ENCODE peak calls at places on chromosome 16, in eight cellular contexts. O is tibial artery; H is ovary; X is small intestine; Y is astrocyte; Q is CD4-positive, alpha-beta memory T cell; I is fibroblast of lung; R is IMR-90. W is an unnamed sample.

GRCh38 chr16:68328151-68328859 is 17.5 kb downstream of the PRMT7 start:
- DNase-seq in Y (peak; percentile 64), I (peak; percentile 73), X (peak; percentile 90), H (peak; percentile 75), R (peak; percentile 83), Q (peak; percentile 79), O (peak; percentile 78), W (peak; percentile 88)

GRCh38 chr16:75266738-75267630 is 15.6 kb upstream of the BCAR1 start:
- DNase-seq in O (no peak), X (no peak), H (no peak), Y (no peak), Q (no peak), I (no peak), R (no peak), W (no peak)

GRCh38 chr16:67013823-67014640 is 14.9 kb upstream of the CBFB start:
- DNase-seq in I (peak; percentile 48), Q (peak; percentile 68), R (peak; percentile 46), O (peak; percentile 73), Y (peak; percentile 18), H (peak; percentile 89), X (peak; percentile 41), W (peak; percentile 78)

GRCh38 chr16:85612191-85612800 is 826 bp upstream of the GSE1 start:
- DNase-seq in I (peak; percentile 95), Q (peak; percentile 29), H (peak; percentile 65), O (peak; percentile 80), X (peak; percentile 82), R (peak; percentile 85), Y (peak; percentile 91), W (peak; percentile 85)

GRCh38 chr16:4401094-4401501 is 15.3 kb downstream of the CORO7 start:
- DNase-seq in Y (no peak), O (no peak), Q (no peak), X (no peak), I (no peak), H (peak; percentile 16), R (no peak), W (no peak)

GRCh38 chr16:85293899-85294642 is 181.8 kb upstream of the CIBAR2 start:
- DNase-seq in I (no peak), R (no peak), Q (no peak), X (no peak), O (no peak), Y (no peak), H (no peak), W (no peak)

GRCh38 chr16:4381935-4382794 is 10.5 kb downstream of the VASN start:
- DNase-seq in I (no peak), R (no peak), Y (no peak), X (no peak), O (no peak), Q (no peak), H (no peak), W (no peak)

GRCh38 chr16:26765087-26765486 is 301.6 kb upstream of the C16orf82 start:
- DNase-seq in R (no peak), Q (no peak), X (no peak), H (no peak), I (no peak), O (no peak), Y (no peak), W (no peak)

GRCh38 chr16:25270577-25270976 is 12.9 kb upstream of the ZKSCAN2 start:
- DNase-seq in X (no peak), Q (no peak), O (no peak), R (no peak), H (no peak), Y (no peak), I (no peak), W (no peak)

GRCh38 chr16:30006095-30006473 is 4.7 kb downstream of the DOC2A start:
- DNase-seq in H (no peak), X (no peak), R (no peak), Y (no peak), O (no peak), Q (no peak), I (no peak), W (no peak)

GRCh38 chr16:83253526-83253925 is 554.3 kb upstream of the HSBP1 start:
- DNase-seq in Q (no peak), H (no peak), R (no peak), O (no peak), I (no peak), X (no peak), Y (no peak), W (no peak)

GRCh38 chr16:82915139-82915824 is 288.5 kb downstream of the CDH13 start:
- DNase-seq in X (no peak), H (no peak), R (no peak), Y (no peak), I (no peak), O (no peak), Q (no peak), W (no peak)

GRCh38 chr16:29898135-29898534 is 1.2 kb downstream of the SEZ6L2 start:
- DNase-seq in R (no peak), X (no peak), O (no peak), Q (no peak), I (no peak), H (no peak), Y (no peak), W (peak; percentile 60)

DNA sequence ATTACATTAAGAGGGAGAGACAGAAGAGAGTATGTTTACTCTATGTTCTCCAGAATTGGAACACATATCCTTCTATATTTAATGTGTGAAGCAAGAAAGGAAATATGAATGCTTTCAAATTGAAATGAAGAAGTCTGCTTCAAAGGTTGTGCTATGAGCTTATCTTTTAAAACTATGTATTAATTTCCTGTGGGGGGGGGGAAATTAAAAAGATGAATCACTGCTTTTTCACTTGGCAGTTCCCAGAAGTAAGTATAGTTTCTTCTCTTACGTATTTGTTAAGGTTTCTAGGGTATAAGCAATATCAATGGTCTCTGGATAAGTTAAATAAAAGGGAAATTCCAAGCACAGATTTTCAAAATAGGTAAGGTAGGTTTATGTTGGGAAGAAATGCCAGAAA is 7.0 kb downstream of the TERF2 start:
- DNase-seq in Y (peak; percentile 36), X (no peak), O (no peak), R (peak; percentile 6), I (peak; percentile 50), Q (no peak), H (no peak), W (peak; percentile 66)
- H3K36me3 ChIP-seq in Y (peaks cover 21% of the 10 kb centered on the region), X (peaks cover 11% of the 10 kb centered on the region), O (peaks cover 79% of the 10 kb centered on the region), R (peaks cover 18% of the 10 kb centered on the region), I (peaks cover 5% of the 10 kb centered on the region), Q (peaks cover 40% of the 10 kb centered on the region), H (no peaks in the 10 kb centered on the region), W (peaks cover 59% of the 10 kb centered on the region)

GRCh38 chr16:28183441-28183840 is 28.3 kb downstream of the XPO6 start:
- DNase-seq in O (no peak), I (no peak), H (no peak), Y (no peak), X (peak; percentile 13), R (no peak), Q (no peak), W (no peak)
- H3K4me1 ChIP-seq in O (peaks cover 20% of the 10 kb centered on the region), I (peaks cover 32% of the 10 kb centered on the region), H (peaks cover 19% of the 10 kb centered on the region), Y (peaks cover 37% of the 10 kb centered on the region), X (peaks cover 10% of the 10 kb centered on the region), R (peaks cover 42% of the 10 kb centered on the region), Q (peaks cover 94% of the 10 kb centered on the region), W (peaks cover 3% of the 10 kb centered on the region)

DNA sequence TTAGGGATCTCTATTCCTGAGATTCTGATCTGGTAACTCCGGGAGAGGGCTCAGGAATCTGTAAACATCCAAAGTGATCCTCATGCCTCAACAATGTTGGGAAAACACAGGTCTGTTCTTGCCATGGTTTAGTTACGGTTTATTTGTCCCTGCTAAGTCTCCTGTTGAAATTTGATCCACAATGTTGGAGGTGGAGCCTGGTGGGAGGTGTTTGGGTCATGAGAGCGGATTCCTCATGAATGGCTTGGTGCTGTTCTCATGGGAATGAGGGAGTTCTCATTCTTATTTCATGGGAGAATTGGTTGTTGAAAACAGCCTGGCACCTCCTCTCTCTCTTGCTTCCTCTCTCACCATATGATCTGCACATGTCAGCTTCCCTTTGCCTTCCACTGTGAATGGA is 608.6 kb upstream of the GOT2 start:
- DNase-seq in Y (no peak), H (no peak), I (peak; percentile 2), R (no peak), O (no peak), X (no peak), Q (no peak), W (no peak)
- H3K27ac ChIP-seq in Y (no peak overlapping the region), H (no peak overlapping the region), I (no peak overlapping the region), R (no peak overlapping the region), O (no peak overlapping the region), X (no peak overlapping the region), Q (no peak overlapping the region), W (no peak overlapping the region)

DNA sequence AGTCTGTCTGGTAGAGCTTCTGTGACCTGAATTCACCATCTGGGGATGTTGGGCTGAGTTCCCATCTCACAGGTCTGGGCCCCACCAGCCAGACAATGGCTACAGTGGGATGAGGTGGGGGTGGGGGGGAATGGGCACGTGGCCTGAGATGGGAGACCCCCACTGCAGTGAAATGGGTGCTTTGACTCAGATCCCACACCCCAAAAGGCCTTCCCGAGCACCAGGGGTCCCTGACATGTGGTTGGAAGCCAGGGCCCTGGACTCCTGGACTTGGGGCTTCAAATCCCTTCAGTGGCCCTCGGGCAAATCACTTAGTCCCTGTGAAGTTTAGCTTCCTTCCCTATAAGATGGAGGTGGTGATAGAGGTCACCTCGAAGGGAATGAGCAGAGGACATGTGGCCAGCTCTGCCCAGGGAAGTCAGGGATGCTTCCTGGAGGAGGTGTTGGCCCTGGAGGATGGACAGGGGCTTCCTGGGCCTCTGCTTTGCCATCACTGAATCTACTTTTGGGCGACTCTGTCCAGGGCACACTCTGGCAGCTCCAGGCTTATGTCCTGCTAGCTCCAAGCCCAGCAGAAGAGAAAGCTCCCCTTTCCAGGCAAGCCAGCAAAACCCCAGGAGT is 218.1 kb downstream of the KATNIP start:
- DNase-seq in Q (no peak), I (no peak), R (no peak), O (no peak), X (no peak), H (no peak), Y (no peak), W (no peak)
- H3K36me3 ChIP-seq in Q (no peaks in the 10 kb centered on the region), I (peaks cover 1% of the 10 kb centered on the region), R (peaks cover 18% of the 10 kb centered on the region), O (peaks cover 80% of the 10 kb centered on the region), X (no peaks in the 10 kb centered on the region), H (no peaks in the 10 kb centered on the region), Y (no peaks in the 10 kb centered on the region), W (no peaks in the 10 kb centered on the region)

DNA sequence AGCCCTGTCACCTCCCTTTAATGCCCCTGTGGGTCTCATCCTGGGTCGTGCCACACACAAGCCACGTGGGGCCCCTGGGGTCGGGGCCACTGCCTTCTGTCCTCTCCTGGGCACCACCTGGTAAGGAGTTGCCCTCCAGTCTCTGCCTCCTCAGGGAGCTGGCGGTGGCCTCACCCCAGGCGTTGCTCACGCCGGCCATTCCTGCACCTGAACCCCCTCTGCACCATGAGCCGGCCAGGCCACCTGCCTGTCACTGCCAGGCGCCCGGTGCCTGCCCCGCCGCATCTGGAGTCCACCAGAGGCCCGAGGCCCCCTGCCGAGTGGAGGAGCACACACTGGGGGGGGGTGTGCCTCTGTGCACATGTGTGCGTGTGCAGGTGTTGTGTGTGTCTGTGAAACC is 10.4 kb downstream of the NHERF2 start:
- DNase-seq in R (no peak), O (no peak), I (no peak), H (no peak), X (no peak), Q (no peak), Y (no peak), W (no peak)
- H3K4me1 ChIP-seq in R (peaks cover 75% of the 10 kb centered on the region), O (peaks cover 88% of the 10 kb centered on the region), I (peaks cover 63% of the 10 kb centered on the region), H (peaks cover 69% of the 10 kb centered on the region), X (no peaks in the 10 kb centered on the region), Q (no peaks in the 10 kb centered on the region), Y (peaks cover 83% of the 10 kb centered on the region), W (peaks cover 16% of the 10 kb centered on the region)

GRCh38 chr16:87634411-87634810 is 32.1 kb downstream of the JPH3 start:
- DNase-seq in Y (no peak), I (no peak), X (no peak), Q (no peak), O (no peak), H (no peak), R (no peak), W (no peak)
- H3K27ac ChIP-seq in Y (no peak overlapping the region), I (no peak overlapping the region), X (no peak overlapping the region), Q (no peak overlapping the region), O (no peak overlapping the region), H (no peak overlapping the region), R (no peak overlapping the region), W (no peak overlapping the region)

GRCh38 chr16:89965447-89966225 is 17.1 kb downstream of the DEF8 start:
- DNase-seq in Y (no peak), X (no peak), H (no peak), I (no peak), Q (no peak), O (no peak), R (no peak), W (no peak)
- H3K36me3 ChIP-seq in Y (no peaks in the 10 kb centered on the region), X (peaks cover 2% of the 10 kb centered on the region), H (no peaks in the 10 kb centered on the region), I (peaks cover 5% of the 10 kb centered on the region), Q (no peaks in the 10 kb centered on the region), O (peaks cover 62% of the 10 kb centered on the region), R (peaks cover 26% of the 10 kb centered on the region), W (peaks cover 6% of the 10 kb centered on the region)

W was measured in cardiac muscle cell.